ENCODE peak calls at places on chromosomes 5 and 9, in eight cellular contexts. R is endothelial cell of umbilical vein, N is GM12892, X is heart left ventricle, G is upper lobe of left lung, V is stomach, K is tibial nerve, T is ovary. A is an unnamed sample.

GRCh38 chr5:132426525-132427138 is 57.1 kb downstream of the SLC22A5 start:
- DNase-seq in R (peak; percentile 80), V (peak; percentile 81), G (peak; percentile 95), K (peak; percentile 62), T (peak; percentile 46), N (peak; percentile 48), X (peak; percentile 56), A (peak; percentile 92)

GRCh38 chr9:136921718-136922117 is 22.8 kb downstream of the FBXW5 start:
- DNase-seq in T (no peak), V (no peak), N (no peak), G (no peak), K (no peak), R (no peak), X (no peak), A (no peak)

GRCh38 chr5:164362021-164362420 is 856.6 kb downstream of the MAT2B start:
- DNase-seq in T (no peak), G (no peak), R (no peak), N (no peak), K (no peak), X (no peak), V (no peak), A (no peak)

GRCh38 chr9:17422994-17423680 is 155.7 kb upstream of the SH3GL2 start:
- DNase-seq in X (no peak), G (peak; percentile 62), K (no peak), V (no peak), R (no peak), N (no peak), T (no peak), A (no peak)

GRCh38 chr9:68552700-68553099 is 12.0 kb upstream of the TMEM252 start:
- DNase-seq in K (no peak), T (no peak), R (no peak), G (no peak), V (no peak), N (no peak), X (no peak), A (no peak)

GRCh38 chr5:1897386-1897785 is 14.7 kb upstream of the IRX4 start:
- DNase-seq in R (no peak), X (no peak), T (no peak), G (no peak), V (no peak), N (no peak), K (no peak), A (no peak)

GRCh38 chr5:154355141-154355611 is 90.6 kb upstream of the SAP30L start:
- DNase-seq in V (no peak), T (peak; percentile 68), R (no peak), N (no peak), G (no peak), X (peak; percentile 40), K (no peak), A (peak; percentile 90)

GRCh38 chr5:157651623-157652376 is 438 bp downstream of the SOX30 start:
- DNase-seq in V (peak; percentile 73), N (peak; percentile 55), G (peak; percentile 84), T (peak; percentile 26), R (peak; percentile 46), X (peak; percentile 53), K (no peak), A (peak; percentile 84)

GRCh38 chr9:134792627-134793026 is 88.0 kb upstream of the FCN2 start:
- DNase-seq in G (no peak), N (no peak), V (no peak), K (no peak), T (no peak), X (no peak), R (no peak), A (no peak)
- TF ChIP-seq POLR2A in G (no peak), N (no peak), V (no peak), K (no peak), T (no peak), X (no peak), R (no peak), A (no peak)

GRCh38 chr9:35111006-35111933 is 4.4 kb downstream of the ATOSB start:
- DNase-seq in X (peak; percentile 98), T (peak; percentile 98), K (peak; percentile 97), G (peak; percentile 99), V (peak; percentile 99), R (peak; percentile 98), N (peak; percentile 91), A (peak; percentile 100)
- TF ChIP-seq POLR2A in X (peak; percentile 87), T (peak; percentile 44), K (peak; percentile 69), G (no peak), V (no peak), R (peak; percentile 72), N (peak; percentile 41), A (peak; percentile 64)

GRCh38 chr5:11560915-11561697 is 343.1 kb downstream of the CTNND2 start:
- DNase-seq in N (no peak), T (no peak), R (no peak), G (no peak), K (no peak), V (no peak), X (no peak), A (no peak)

GRCh38 chr5:11555171-11555570 is 349.1 kb downstream of the CTNND2 start:
- DNase-seq in R (no peak), K (no peak), X (no peak), N (no peak), G (no peak), T (no peak), V (no peak), A (no peak)

GRCh38 chr5:11557063-11557462 is 347.2 kb downstream of the CTNND2 start:
- DNase-seq in X (no peak), G (no peak), N (no peak), V (no peak), T (no peak), K (no peak), R (no peak), A (no peak)
- TF ChIP-seq POLR2A in X (no peak), G (no peak), N (no peak), V (no peak), T (no peak), K (no peak), R (no peak), A (no peak)

GRCh38 chr9:38227061-38227540 is 158.1 kb upstream of the SHB start:
- DNase-seq in N (no peak), G (peak; percentile 58), V (no peak), K (no peak), X (peak; percentile 25), T (no peak), R (peak; percentile 61), A (peak; percentile 7)
- TF ChIP-seq POLR2A in N (no peak), G (no peak), V (no peak), K (no peak), X (no peak), T (no peak), R (no peak), A (no peak)

GRCh38 chr9:134025606-134026541 is 593 bp downstream of the BRD3OS start:
- DNase-seq in K (peak; percentile 14), G (peak; percentile 38), X (no peak), N (peak; percentile 74), T (peak; percentile 63), V (peak; percentile 31), R (peak; percentile 34), A (peak; percentile 54)

GRCh38 chr9:134026981-134027380 is 1.7 kb downstream of the BRD3OS start:
- DNase-seq in R (no peak), G (no peak), V (no peak), X (no peak), K (no peak), N (no peak), T (peak; percentile 28), A (no peak)

GRCh38 chr9:134024828-134025605 is at the start of gene BRD3OS:
- DNase-seq in K (peak; percentile 95), G (peak; percentile 98), V (peak; percentile 96), T (peak; percentile 98), R (peak; percentile 98), X (peak; percentile 96), N (peak; percentile 89), A (peak; percentile 92)

GRCh38 chr9:134026561-134026960 is 1.3 kb downstream of the BRD3OS start:
- DNase-seq in K (no peak), R (no peak), V (no peak), G (no peak), T (peak; percentile 70), N (no peak), X (no peak), A (no peak)

GRCh38 chr9:134024393-134024792 is 888 bp upstream of the BRD3OS start:
- DNase-seq in R (peak; percentile 10), G (no peak), T (peak; percentile 28), X (no peak), V (no peak), N (no peak), K (no peak), A (no peak)
- TF ChIP-seq POLR2A in R (no peak), G (no peak), T (no peak), X (no peak), V (no peak), N (no peak), K (no peak), A (no peak)